ENCODE peak calls at places on chromosomes 1 and 21, in seven cellular contexts. E is T-helper 1 cell; A is lung; I is stimulated activated CD4-positive, alpha-beta T cell treated with anti-CD3 and anti-CD28 coated beads, Interleukin-2, amount 100 ng/mL, for 48 hours; T is hippocampal formation; U is activated CD4-positive, CD25-positive, alpha-beta regulatory T cell treated with anti-CD3 and anti-CD28 coated beads, Interleukin-2, amount 50 U/mL, for 16 hours; D is left lung. B is an unnamed sample.
A peak's percentile ranks its signal among the peaks of the same experiment; 100 is the strongest.

GRCh38 chr1:161374373-161374772 is 6.7 kb upstream of the CFAP126 start:
- DNase-seq in E (no peak), A (no peak), I (no peak), T (no peak), U (no peak), D (no peak), B (peak; percentile 17)

GRCh38 chr1:109542657-109543056 is 3.0 kb downstream of the GPR61 start:
- DNase-seq in E (no peak), A (no peak), I (no peak), T (no peak), U (no peak), D (no peak), B (no peak)

GRCh38 chr1:1264868-1265272 is 8.8 kb downstream of the UBE2J2 start:
- DNase-seq in E (no peak), A (no peak), I (no peak), T (no peak), U (no peak), D (no peak), B (no peak)

GRCh38 chr1:185284533-185285244 is 32.4 kb downstream of the IVNS1ABP start:
- DNase-seq in E (no peak), A (no peak), I (no peak), T (no peak), U (no peak), D (no peak), B (no peak)

GRCh38 chr1:156284762-156285161 is 637 bp downstream of the TMEM79 start:
- DNase-seq in E (no peak), A (no peak), I (no peak), T (no peak), U (no peak), D (no peak), B (no peak)

GRCh38 chr21:43929217-43929971 is 64.4 kb downstream of the AGPAT3 start:
- DNase-seq in E (no peak), A (no peak), I (no peak), T (no peak), U (no peak), D (peak; percentile 79), B (no peak)

GRCh38 chr1:14338509-14338908 is 260.0 kb upstream of the KAZN start:
- DNase-seq in E (no peak), A (no peak), I (no peak), T (no peak), U (no peak), D (no peak), B (no peak)

GRCh38 chr21:15754640-15755039 is 24.9 kb downstream of the USP25 start:
- DNase-seq in E (no peak), A (no peak), I (no peak), T (no peak), U (no peak), D (no peak), B (no peak)

GRCh38 chr21:39189857-39190604 is 6.8 kb upstream of the PSMG1 start:
- DNase-seq in E (no peak), A (no peak), I (no peak), T (no peak), U (no peak), D (no peak), B (no peak)

GRCh38 chr1:59967780-59968179 is 41.2 kb upstream of the CYP2J2 start:
- DNase-seq in E (no peak), A (no peak), I (no peak), T (no peak), U (no peak), D (no peak), B (no peak)

GRCh38 chr1:65729308-65729707 is 63.4 kb upstream of the PDE4B start:
- DNase-seq in E (no peak), A (no peak), I (no peak), T (no peak), U (no peak), D (no peak), B (no peak)

GRCh38 chr1:218380125-218380977 is 35.2 kb downstream of the TGFB2 start:
- DNase-seq in E (no peak), A (peak; percentile 63), I (no peak), T (no peak), U (no peak), D (no peak), B (no peak)